ENCODE peak calls at places on chromosomes 5 and 9, in eight cellular contexts. Q, U, T, F, S, B, C and M are unnamed samples.

GRCh38 chr9:79360387-79361347 is 211.1 kb upstream of the TLE4 start:
- DNase-seq in U (peak; percentile 6), C (no peak), Q (peak; percentile 8), T (no peak), F (no peak), B (no peak), S (no peak), M (no peak)

GRCh38 chr9:98391884-98392283 is 136.4 kb upstream of the TBC1D2 start:
- DNase-seq in B (no peak), T (peak; percentile 51), U (no peak), S (no peak), C (no peak), Q (no peak), F (no peak), M (no peak)

GRCh38 chr9:79289856-79290255 is 281.9 kb upstream of the TLE4 start:
- DNase-seq in T (no peak), F (no peak), Q (peak; percentile 23), S (no peak), B (no peak), U (no peak), C (no peak), M (no peak)

GRCh38 chr5:67619235-67619634 is 422.6 kb upstream of the CD180 start:
- DNase-seq in S (no peak), C (no peak), T (no peak), U (no peak), Q (no peak), F (no peak), B (no peak), M (no peak)

GRCh38 chr5:135990518-135991240 is 35.9 kb upstream of the LECT2 start:
- DNase-seq in S (no peak), T (no peak), C (no peak), F (no peak), U (no peak), Q (no peak), B (no peak), M (no peak)

GRCh38 chr5:1919209-1919566 is 36.5 kb upstream of the IRX4 start:
- DNase-seq in S (no peak), T (no peak), C (no peak), B (peak; percentile 29), U (no peak), F (no peak), Q (no peak), M (no peak)

GRCh38 chr5:126122942-126123341 is 300.3 kb upstream of the GRAMD2B start:
- DNase-seq in T (no peak), S (no peak), C (no peak), U (no peak), Q (no peak), B (peak; percentile 22), F (no peak), M (no peak)

GRCh38 chr9:127130661-127131538 is 8.5 kb upstream of the ANGPTL2 start:
- DNase-seq in C (no peak), B (no peak), U (no peak), S (no peak), T (no peak), Q (peak; percentile 98), F (peak; percentile 67), M (no peak)

GRCh38 chr5:145854651-145855258 is 18.1 kb downstream of the GRXCR2 start:
- DNase-seq in U (peak; percentile 70), F (no peak), C (no peak), S (no peak), Q (peak; percentile 84), T (no peak), B (no peak), M (no peak)

GRCh38 chr9:114990901-114991300 is 60.5 kb upstream of the TNFSF8 start:
- DNase-seq in Q (no peak), B (no peak), T (no peak), U (no peak), C (no peak), F (no peak), S (no peak), M (no peak)

GRCh38 chr5:3381206-3381825 is 214.3 kb upstream of the IRX1 start:
- DNase-seq in Q (no peak), C (no peak), F (no peak), B (no peak), T (no peak), U (no peak), S (no peak), M (no peak)

GRCh38 chr5:146940295-146940694 is 61.7 kb upstream of the PPP2R2B start:
- DNase-seq in Q (no peak), C (no peak), T (no peak), S (no peak), B (no peak), U (no peak), F (no peak), M (no peak)

GRCh38 chr5:139164020-139164419 is 34.1 kb downstream of the SIL1 start:
- DNase-seq in S (no peak), U (no peak), T (no peak), B (no peak), F (no peak), C (no peak), Q (peak; percentile 25), M (no peak)

GRCh38 chr9:91580136-91580535 is 156.5 kb upstream of the NFIL3 start:
- DNase-seq in Q (peak; percentile 68), T (peak; percentile 2), S (no peak), B (peak; percentile 63), U (no peak), F (no peak), C (no peak), M (no peak)

GRCh38 chr5:11306365-11306764 is 545.3 kb upstream of the DAP start:
- DNase-seq in S (no peak), U (no peak), Q (no peak), T (no peak), C (no peak), B (no peak), F (no peak), M (no peak)

GRCh38 chr5:125446986-125447385 is 700.5 kb upstream of the ZNF608 start:
- DNase-seq in U (peak; percentile 32), S (no peak), C (no peak), Q (no peak), B (no peak), F (no peak), T (no peak), M (no peak)

GRCh38 chr9:120252248-120252647 is 327.7 kb downstream of the CDK5RAP2 start:
- DNase-seq in T (no peak), U (no peak), Q (peak; percentile 10), B (peak; percentile 30), S (no peak), F (no peak), C (no peak), M (no peak)

GRCh38 chr5:93594591-93595419 is 11.8 kb downstream of the NR2F1 start:
- DNase-seq in Q (no peak), U (no peak), T (no peak), B (no peak), S (no peak), F (no peak), C (no peak), M (no peak)

GRCh38 chr5:51632794-51633193 is 249.5 kb downstream of the ISL1 start:
- DNase-seq in T (no peak), B (no peak), Q (no peak), S (peak; percentile 22), C (no peak), F (no peak), U (no peak), M (no peak)

GRCh38 chr5:96734871-96735325 is 72.7 kb downstream of the CAST start:
- DNase-seq in S (no peak), T (no peak), F (no peak), Q (peak; percentile 87), U (no peak), C (no peak), B (no peak), M (no peak)

GRCh38 chr5:180349391-180349790 is 3.7 kb downstream of the GFPT2 start:
- DNase-seq in T (no peak), C (no peak), S (no peak), Q (no peak), U (no peak), B (no peak), F (no peak), M (no peak)
- H3K9me3 ChIP-seq in T (no peaks in the 10 kb centered on the region), C (no peaks in the 10 kb centered on the region), S (no peaks in the 10 kb centered on the region), Q (no peaks in the 10 kb centered on the region), U (no peaks in the 10 kb centered on the region), B (no peaks in the 10 kb centered on the region), F (no peaks in the 10 kb centered on the region), M (no peaks in the 10 kb centered on the region)

DNA sequence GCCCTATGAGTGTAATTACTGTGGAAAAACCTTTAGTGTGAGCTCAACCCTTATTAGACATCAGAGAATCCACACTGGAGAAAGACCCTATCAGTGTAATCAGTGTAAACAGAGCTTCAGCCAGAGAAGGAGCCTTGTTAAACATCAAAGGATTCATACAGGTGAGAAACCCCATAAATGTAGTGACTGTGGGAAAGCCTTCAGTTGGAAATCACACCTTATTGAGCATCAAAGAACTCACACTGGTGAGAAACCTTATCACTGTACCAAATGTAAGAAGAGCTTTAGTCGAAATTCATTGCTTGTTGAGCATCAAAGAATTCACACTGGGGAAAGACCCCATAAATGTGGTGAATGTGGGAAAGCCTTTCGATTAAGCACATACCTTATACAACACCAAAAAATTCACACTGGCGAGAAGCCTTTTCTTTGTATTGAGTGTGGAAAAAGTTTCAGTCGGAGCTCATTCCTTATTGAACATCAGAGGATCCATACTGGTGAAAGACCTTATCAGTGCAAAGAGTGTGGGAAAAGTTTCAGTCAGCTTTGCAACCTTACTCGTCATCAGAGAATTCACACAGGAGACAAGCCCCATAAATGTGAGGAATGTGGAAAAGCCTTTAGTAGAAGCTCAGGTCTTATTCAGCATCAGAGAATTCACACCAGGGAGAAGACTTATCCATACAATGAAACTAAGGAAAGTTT is 9.9 kb downstream of the ZNF189 start:
- DNase-seq in S (no peak), F (no peak), B (no peak), C (no peak), U (peak; percentile 27), T (no peak), Q (no peak), M (no peak)
- H3K9me3 ChIP-seq in S (no peaks in the 10 kb centered on the region), F (peaks cover 42% of the 10 kb centered on the region), B (peaks cover 13% of the 10 kb centered on the region), C (peaks cover 15% of the 10 kb centered on the region), U (peaks cover 97% of the 10 kb centered on the region), T (peaks cover 80% of the 10 kb centered on the region), Q (peaks cover 20% of the 10 kb centered on the region), M (peaks cover 48% of the 10 kb centered on the region)

DNA sequence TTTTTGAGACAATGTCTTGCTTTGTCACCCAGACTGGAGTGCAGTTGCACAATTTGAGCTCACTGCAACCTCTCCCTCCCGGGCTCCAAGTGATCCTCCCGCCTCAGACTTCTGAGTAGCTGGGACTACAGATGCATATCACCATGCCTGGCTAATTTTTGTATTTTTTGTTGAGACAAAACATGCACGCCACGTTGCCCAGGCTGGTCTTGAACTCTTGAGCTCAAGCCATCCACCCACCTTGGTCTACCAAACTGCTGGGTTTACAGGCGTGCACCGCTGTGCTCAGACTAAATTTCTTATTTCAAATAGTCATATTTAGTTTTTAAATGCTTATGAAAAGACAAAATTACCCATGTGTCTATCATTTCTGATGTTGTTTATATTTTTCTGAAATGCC is 2324.1 kb downstream of the MAT2B start:
- DNase-seq in U (no peak), B (no peak), C (no peak), F (no peak), Q (no peak), S (no peak), T (no peak), M (no peak)
- H3K9me3 ChIP-seq in U (no peaks in the 10 kb centered on the region), B (no peaks in the 10 kb centered on the region), C (no peaks in the 10 kb centered on the region), F (no peaks in the 10 kb centered on the region), Q (no peaks in the 10 kb centered on the region), S (no peaks in the 10 kb centered on the region), T (no peaks in the 10 kb centered on the region), M (no peaks in the 10 kb centered on the region)

DNA sequence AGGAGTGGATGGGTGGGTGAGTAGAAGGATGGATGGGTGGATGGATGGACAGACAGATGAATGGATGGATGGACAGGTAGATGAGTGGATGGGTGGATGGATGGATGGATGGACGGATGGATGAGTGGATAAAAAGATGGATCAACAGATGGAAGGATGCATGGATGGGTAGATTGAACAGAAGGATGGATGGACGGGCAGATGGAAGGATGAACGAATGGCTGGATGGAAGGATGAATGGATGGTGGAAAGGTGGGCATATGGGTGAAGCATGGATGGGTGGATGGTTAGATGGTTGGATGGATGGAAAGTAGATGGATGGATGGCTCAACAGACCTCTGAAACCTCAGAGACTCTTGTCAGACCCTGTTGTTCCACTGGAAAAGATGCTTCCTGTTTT is 10.1 kb downstream of the FLT4 start:
- DNase-seq in C (no peak), B (no peak), U (no peak), Q (no peak), T (no peak), S (no peak), F (no peak), M (no peak)
- H3K9me3 ChIP-seq in C (no peaks in the 10 kb centered on the region), B (no peaks in the 10 kb centered on the region), U (no peaks in the 10 kb centered on the region), Q (no peaks in the 10 kb centered on the region), T (no peaks in the 10 kb centered on the region), S (no peaks in the 10 kb centered on the region), F (no peaks in the 10 kb centered on the region), M (no peaks in the 10 kb centered on the region)